ENCODE peak calls at places on chromosomes 16 and 17, in eight cellular contexts. L, R, K, M, B, H, C and D are unnamed samples.

GRCh38 chr17:38460082-38460715 is 31.9 kb downstream of the ARHGAP23 start:
- DNase-seq in K (no peak), L (no peak), C (no peak), M (no peak), B (no peak), H (no peak), R (no peak), D (no peak)

GRCh38 chr17:74454197-74455024 is 12.0 kb upstream of the CD300A start:
- DNase-seq in B (peak), K (peak), R (peak), L (peak), C (no peak), H (peak), M (peak), D (peak)

GRCh38 chr17:44356241-44356640 is 7.4 kb downstream of the FAM171A2 start:
- DNase-seq in L (no peak), B (no peak), K (no peak), H (no peak), R (no peak), M (no peak), C (no peak), D (no peak)

GRCh38 chr17:20066253-20066652 is 57.1 kb downstream of the SPECC1 start:
- DNase-seq in M (peak), K (peak), H (peak), C (peak), R (no peak), B (peak), L (peak), D (no peak)

GRCh38 chr17:44024271-44024663 is 9.5 kb upstream of the TMEM101 start:
- DNase-seq in R (no peak), L (no peak), H (no peak), B (no peak), M (no peak), K (no peak), C (no peak), D (no peak)

GRCh38 chr17:57895382-57896060 is 45.7 kb upstream of the MRPS23 start:
- DNase-seq in L (peak), B (no peak), M (no peak), C (no peak), H (no peak), R (peak), K (no peak), D (no peak)

GRCh38 chr16:31715915-31716314 is 157.7 kb upstream of the ZNF267 start:
- DNase-seq in L (no peak), R (no peak), K (no peak), C (no peak), M (no peak), B (no peak), H (no peak), D (no peak)

GRCh38 chr16:13111747-13112146 is 210.3 kb downstream of the SHISA9 start:
- DNase-seq in K (no peak), M (no peak), B (no peak), L (no peak), R (no peak), C (no peak), H (no peak), D (no peak)

GRCh38 chr17:18105027-18105426 is 3.5 kb upstream of the MYO15A start:
- DNase-seq in K (no peak), L (no peak), B (no peak), R (no peak), C (no peak), M (no peak), H (no peak), D (no peak)

GRCh38 chr16:73092236-73092781 is 44.4 kb upstream of the ZFHX3 start:
- DNase-seq in H (no peak), R (no peak), M (no peak), K (no peak), B (no peak), L (no peak), C (no peak), D (no peak)

GRCh38 chr16:80460004-80460403 is 80.8 kb upstream of the DYNLRB2 start:
- DNase-seq in B (no peak), K (no peak), L (no peak), C (no peak), H (no peak), M (no peak), R (no peak), D (no peak)

GRCh38 chr17:7132511-7133094 is 18.0 kb upstream of the ASGR2 start:
- DNase-seq in K (no peak), L (no peak), M (no peak), R (no peak), C (no peak), B (no peak), H (no peak), D (no peak)

GRCh38 chr16:15502041-15502725 is 67.8 kb downstream of the BMERB1 start:
- DNase-seq in L (no peak), C (peak), M (peak), H (no peak), R (no peak), K (peak), B (peak), D (no peak)

DNA sequence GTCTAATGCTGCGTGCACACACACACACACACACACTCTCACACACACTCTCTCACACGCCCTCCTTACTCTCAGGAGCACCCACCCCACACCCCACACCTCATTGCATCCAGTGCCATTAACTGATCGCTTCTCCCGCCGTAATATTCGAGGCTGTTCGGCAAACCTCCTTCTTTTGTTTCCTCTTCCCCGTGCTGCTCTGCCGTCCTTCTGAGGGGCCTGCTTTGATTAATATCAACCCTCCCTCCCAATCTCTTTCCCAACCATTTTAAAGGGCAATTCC is 156.2 kb upstream of the TNRC6C start:
- DNase-seq in R (no peak), M (no peak), K (no peak), B (no peak), L (no peak), H (no peak), C (no peak), D (no peak)
- H3K4me3 ChIP-seq in R (no peak), M (no peak), K (no peak), B (no peak), L (no peak), H (no peak), C (no peak), D (no peak)

DNA sequence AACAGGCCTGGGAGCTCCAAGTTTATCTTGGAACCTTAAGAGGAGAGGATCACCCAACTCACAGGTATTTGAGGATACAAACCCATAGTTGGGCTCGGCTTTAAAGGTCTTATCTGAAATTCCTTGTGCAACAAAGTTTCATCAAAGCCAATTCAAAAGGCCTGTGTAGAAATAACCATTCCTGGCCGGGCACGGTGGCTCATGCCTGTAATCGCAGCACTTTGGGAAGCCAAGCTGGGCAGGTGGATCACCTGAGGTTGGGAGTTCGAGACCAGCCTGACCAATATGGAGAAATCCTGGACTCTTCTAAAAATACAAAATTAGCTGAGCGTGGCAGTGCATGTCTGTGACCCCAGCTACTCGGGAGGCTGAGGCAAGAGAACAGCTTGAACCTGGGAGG is 28.7 kb downstream of the C16orf54 start:
- DNase-seq in M (no peak), C (no peak), H (no peak), K (no peak), B (no peak), R (no peak), L (no peak), D (no peak)
- H3K4me3 ChIP-seq in M (no peak), C (no peak), H (no peak), K (no peak), B (no peak), R (no peak), L (no peak), D (no peak)

DNA sequence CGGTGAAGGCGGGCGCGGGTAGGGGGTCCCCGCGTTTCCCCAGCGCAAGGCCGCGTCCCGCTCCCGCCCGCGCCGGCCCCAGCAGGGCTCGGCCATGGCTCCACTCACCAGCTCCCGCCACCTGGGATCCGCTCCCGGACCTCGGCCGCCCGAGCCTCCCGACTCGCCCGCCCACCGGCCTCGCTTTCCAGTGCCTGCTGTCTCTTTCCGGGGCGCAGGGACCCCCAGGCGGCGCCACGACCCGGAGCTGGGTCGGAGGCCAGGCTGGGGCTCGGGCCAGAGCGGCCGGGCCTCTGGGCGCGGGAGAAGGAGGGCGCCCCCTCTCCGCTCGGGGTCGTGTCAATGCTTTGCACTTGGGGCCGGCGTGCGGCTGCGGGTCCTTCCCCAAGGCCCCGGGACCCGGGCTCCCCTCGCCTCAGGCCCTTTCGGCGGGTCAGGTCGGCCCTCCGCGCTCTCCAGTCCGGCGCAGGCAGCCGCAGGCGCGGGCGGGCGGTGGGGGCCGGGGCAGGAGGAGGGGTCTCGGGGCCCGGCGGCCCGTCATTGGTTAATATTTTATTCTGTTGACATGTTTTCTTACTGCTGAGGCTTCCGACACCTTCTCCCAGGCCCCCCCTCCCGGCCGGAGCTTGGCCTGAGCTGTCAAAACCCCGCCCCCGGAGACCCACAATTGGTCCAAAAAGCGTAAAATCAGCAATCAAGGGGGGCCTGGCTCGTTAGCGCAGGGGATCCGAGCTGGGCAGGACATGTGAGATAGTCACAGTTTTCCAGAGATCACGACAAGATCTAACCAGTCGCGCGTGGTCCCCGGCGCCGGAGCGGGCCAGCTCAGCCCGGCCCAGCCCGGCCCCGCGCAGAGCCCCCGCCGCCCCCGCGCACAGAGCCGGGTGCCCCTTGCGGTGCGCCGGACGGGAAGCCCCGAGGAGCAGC is at the start of gene TBX2:
- DNase-seq in M (peak), B (peak), L (peak), C (no peak), R (no peak), K (peak), H (peak), D (no peak)
- H3K4me3 ChIP-seq in M (peak), B (peak), L (peak), C (peak), R (peak), K (peak), H (peak), D (peak)

GRCh38 chr16:4090476-4090875 is 25.8 kb downstream of the ADCY9 start:
- DNase-seq in B (no peak), C (no peak), K (peak), L (peak), R (no peak), M (no peak), H (peak), D (peak)
- H3K4me3 ChIP-seq in B (no peak), C (no peak), K (peak), L (peak), R (no peak), M (no peak), H (no peak), D (no peak)

DNA sequence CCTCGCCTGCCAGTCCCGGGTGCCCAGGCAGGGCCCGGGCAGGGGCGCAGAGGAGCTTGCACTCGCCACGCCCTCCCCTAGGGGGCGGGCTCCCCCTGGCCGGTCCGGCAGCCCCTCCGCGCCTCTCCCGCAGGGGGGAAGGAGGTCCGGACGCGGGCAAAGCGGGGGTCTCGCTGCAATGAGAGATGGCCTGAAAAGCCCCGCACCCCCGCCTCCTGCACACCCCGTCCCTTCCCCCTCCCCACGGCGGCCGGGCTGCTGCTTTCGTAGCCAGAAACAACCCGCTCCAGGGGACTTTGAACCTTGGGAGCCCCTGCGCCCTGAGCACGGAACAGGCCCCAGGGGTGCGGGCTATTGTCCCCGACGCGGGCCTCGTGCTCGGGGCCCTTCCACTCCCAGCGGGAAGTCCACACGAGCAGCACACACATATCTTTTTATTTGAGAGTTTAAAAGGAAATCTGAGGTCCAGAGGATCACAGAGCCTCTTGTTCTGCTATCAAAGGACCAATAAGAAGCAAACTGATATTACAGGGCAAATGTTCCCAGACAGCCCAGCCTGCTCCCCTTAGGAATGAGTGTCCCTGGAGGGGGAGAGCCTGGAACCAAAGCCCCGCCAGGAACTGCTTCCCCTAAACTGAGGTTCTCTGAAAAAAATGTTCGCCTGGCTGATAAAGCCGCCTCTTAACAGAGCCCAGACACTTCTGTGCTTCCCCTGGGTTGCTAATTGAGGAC is 5.8 kb upstream of the CBX4 start:
- DNase-seq in H (peak), K (peak), M (no peak), R (peak), C (no peak), L (peak), B (no peak), D (peak)
- H3K4me3 ChIP-seq in H (no peak), K (peak), M (no peak), R (no peak), C (no peak), L (peak), B (no peak), D (no peak)